ENCODE peak calls at places on chromosomes 13 and 19, in six cellular contexts. Z, I, E, U, O and P are unnamed samples.

GRCh38 chr19:23241433-23241832 is 8.8 kb downstream of the ZNF724 start:
- DNase-seq in Z (no peak), I (no peak), E (no peak), U (no peak), O (no peak), P (peak; percentile 22)

GRCh38 chr19:5170329-5170745 is 170.3 kb downstream of the PTPRS start:
- DNase-seq in Z (no peak), I (peak; percentile 30), E (peak; percentile 60), U (no peak), O (no peak), P (no peak)

GRCh38 chr19:8490395-8490760 is 12.1 kb downstream of the PRAM1 start:
- DNase-seq in Z (no peak), I (no peak), E (peak; percentile 36), U (no peak), O (no peak), P (no peak)

GRCh38 chr13:28485097-28485496 is 9.8 kb downstream of the FLT1 start:
- DNase-seq in Z (no peak), I (no peak), E (no peak), U (no peak), O (no peak), P (no peak)

GRCh38 chr19:45820413-45821102 is 5.5 kb upstream of the RSPH6A start:
- DNase-seq in Z (no peak), I (no peak), E (no peak), U (no peak), O (no peak), P (no peak)

GRCh38 chr13:59450218-59450617 is 713.5 kb downstream of the DIAPH3 start:
- DNase-seq in Z (no peak), I (no peak), E (no peak), U (no peak), O (no peak), P (no peak)

GRCh38 chr19:7677664-7678311 is 898 bp downstream of the MCEMP1 start:
- DNase-seq in Z (no peak), I (no peak), E (no peak), U (peak; percentile 18), O (no peak), P (no peak)

GRCh38 chr13:79659161-79659560 is 178.2 kb downstream of the NDFIP2 start:
- DNase-seq in Z (no peak), I (no peak), E (peak; percentile 10), U (no peak), O (peak; percentile 87), P (no peak)

GRCh38 chr19:17243854-17244617 is 1.7 kb downstream of the NR2F6 start:
- DNase-seq in Z (no peak), I (no peak), E (peak; percentile 75), U (peak; percentile 51), O (peak; percentile 42), P (no peak)

GRCh38 chr13:42011601-42012401 is 36.6 kb upstream of the DGKH start:
- DNase-seq in Z (no peak), I (no peak), E (peak; percentile 59), U (no peak), O (no peak), P (no peak)

GRCh38 chr13:43293008-43293407 is 269.6 kb downstream of the DNAJC15 start:
- DNase-seq in Z (no peak), I (no peak), E (no peak), U (no peak), O (no peak), P (no peak)

GRCh38 chr13:94309576-94309975 is 169.9 kb downstream of the DCT start:
- DNase-seq in Z (no peak), I (no peak), E (no peak), U (no peak), O (no peak), P (no peak)

GRCh38 chr13:20360041-20360491 is 127.9 kb upstream of the GJB6 start:
- DNase-seq in Z (no peak), I (no peak), E (no peak), U (no peak), O (peak; percentile 48), P (peak; percentile 68)

GRCh38 chr13:61670384-61671161 is 254.9 kb upstream of the PCDH20 start:
- DNase-seq in Z (no peak), I (no peak), E (no peak), U (no peak), O (no peak), P (no peak)

GRCh38 chr13:87234981-87235380 is 436.2 kb upstream of the SLITRK5 start:
- DNase-seq in Z (no peak), I (no peak), E (no peak), U (no peak), O (peak; percentile 11), P (peak; percentile 94)

GRCh38 chr13:44197791-44198770 is 175.5 kb upstream of the SERP2 start:
- DNase-seq in Z (no peak), I (peak; percentile 34), E (no peak), U (no peak), O (peak; percentile 21), P (peak; percentile 33)